ENCODE peak calls at places on chromosomes 6 and 20, in nine cellular contexts. S is body of pancreas, T is hepatocyte, G is Caco-2, Y is lower lobe of right lung, Z is fibroblast of lung, U is ovary, Q is GM23338, H is cardiac muscle cell. V is an unnamed sample.
A peak's percentile ranks its signal among the peaks of the same experiment; 100 is the strongest.

GRCh38 chr20:19048898-19049889 is 163.2 kb upstream of the SLC24A3 start:
- DNase-seq in S (no peak), T (no peak), G (no peak), Y (no peak), Z (no peak), U (no peak), Q (no peak), H (no peak), V (no peak)

GRCh38 chr20:60266184-60266823 is 308.1 kb downstream of the CDH26 start:
- DNase-seq in S (no peak), T (no peak), G (no peak), Y (no peak), Z (no peak), U (no peak), Q (no peak), H (no peak), V (no peak)

GRCh38 chr6:114541794-114542193 is 199.0 kb upstream of the HS3ST5 start:
- DNase-seq in S (no peak), T (no peak), G (no peak), Y (no peak), Z (no peak), U (peak; percentile 9), Q (no peak), H (no peak), V (no peak)

GRCh38 chr6:43276180-43277082 is 21.6 kb upstream of the SLC22A7 start:
- DNase-seq in S (no peak), T (peak; percentile 61), G (no peak), Y (no peak), Z (peak; percentile 16), U (no peak), Q (peak; percentile 64), H (peak; percentile 39), V (peak; percentile 71)

GRCh38 chr6:12348530-12349511 is 58.7 kb downstream of the EDN1 start:
- DNase-seq in S (no peak), T (peak; percentile 79), G (peak; percentile 73), Y (peak; percentile 60), Z (peak; percentile 33), U (no peak), Q (no peak), H (peak; percentile 83), V (no peak)

GRCh38 chr6:10146723-10147451 is 268.0 kb downstream of the TFAP2A start:
- DNase-seq in S (no peak), T (peak; percentile 35), G (peak; percentile 18), Y (no peak), Z (peak; percentile 24), U (no peak), Q (peak; percentile 84), H (peak; percentile 47), V (no peak)

GRCh38 chr6:101294051-101294638 is 99.4 kb upstream of the GRIK2 start:
- DNase-seq in S (no peak), T (no peak), G (no peak), Y (no peak), Z (no peak), U (no peak), Q (no peak), H (no peak), V (no peak)

GRCh38 chr6:52691718-52692117 is 20.8 kb downstream of the TMEM14A start:
- DNase-seq in S (no peak), T (no peak), G (no peak), Y (no peak), Z (peak; percentile 15), U (no peak), Q (no peak), H (peak; percentile 14), V (no peak)

GRCh38 chr6:20707870-20708269 is 173.6 kb downstream of the CDKAL1 start:
- DNase-seq in S (no peak), T (no peak), G (no peak), Y (no peak), Z (no peak), U (no peak), Q (no peak), H (no peak), V (no peak)
- H3K4me1 ChIP-seq in S (peaks cover 16% of the 10 kb centered on the region), T (no peaks in the 10 kb centered on the region), G (peaks cover 27% of the 10 kb centered on the region), Y (no peaks in the 10 kb centered on the region), Z (no peaks in the 10 kb centered on the region), U (no peaks in the 10 kb centered on the region), Q (peaks cover 9% of the 10 kb centered on the region), H (no peaks in the 10 kb centered on the region), V (no peaks in the 10 kb centered on the region)

GRCh38 chr6:78611886-78612480 is 255.4 kb upstream of the IRAK1BP1 start:
- DNase-seq in S (no peak), T (no peak), G (no peak), Y (no peak), Z (peak; percentile 24), U (no peak), Q (peak; percentile 77), H (peak; percentile 44), V (no peak)
- TF ChIP-seq CTCF in S (peak; percentile 55), T (peak; percentile 54), G (peak; percentile 64), Y (peak; percentile 38), Z (peak; percentile 55), U (no peak), Q (peak; percentile 77), H (peak; percentile 64), V (peak; percentile 46)

GRCh38 chr6:35048631-35049083 is 92.5 kb downstream of the TCP11 start:
- DNase-seq in S (no peak), T (peak; percentile 50), G (no peak), Y (no peak), Z (peak; percentile 95), U (peak; percentile 41), Q (peak; percentile 56), H (peak; percentile 86), V (no peak)
- H3K4me1 ChIP-seq in S (peaks cover 45% of the 10 kb centered on the region), T (peaks cover 86% of the 10 kb centered on the region), G (peaks cover 11% of the 10 kb centered on the region), Y (peaks cover 86% of the 10 kb centered on the region), Z (peaks cover 40% of the 10 kb centered on the region), U (peaks cover 35% of the 10 kb centered on the region), Q (peaks cover 54% of the 10 kb centered on the region), H (peaks cover 40% of the 10 kb centered on the region), V (peaks cover 20% of the 10 kb centered on the region)

GRCh38 chr6:16898640-16899428 is 137.6 kb upstream of the ATXN1 start:
- DNase-seq in S (no peak), T (no peak), G (no peak), Y (no peak), Z (no peak), U (no peak), Q (no peak), H (no peak), V (no peak)
- TF ChIP-seq CTCF in S (no peak), T (no peak), G (no peak), Y (no peak), Z (no peak), U (no peak), Q (no peak), H (no peak), V (no peak)

DNA sequence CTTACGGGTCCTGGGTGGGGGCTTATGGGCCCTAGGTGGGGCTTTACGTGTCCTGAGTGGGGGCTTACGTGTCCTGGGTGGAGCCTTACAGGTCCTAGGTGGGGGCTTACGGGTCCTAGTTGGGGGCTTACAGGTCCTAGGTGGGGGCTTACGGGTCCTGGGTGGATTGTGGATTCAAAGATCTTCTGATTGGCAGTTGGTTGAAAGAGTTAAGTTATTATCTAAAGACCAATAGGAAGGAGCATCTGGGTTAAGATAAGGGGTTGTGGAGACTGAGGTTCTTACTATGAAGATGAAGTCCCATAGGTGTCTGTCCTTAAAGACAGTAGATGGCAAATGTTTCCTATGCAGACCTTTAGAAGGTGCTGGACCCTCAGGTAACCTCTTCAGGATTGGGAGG is 8.4 kb upstream of the BIRC7 start:
- DNase-seq in S (no peak), T (no peak), G (no peak), Y (no peak), Z (no peak), U (no peak), Q (no peak), H (no peak), V (no peak)
- H3K4me1 ChIP-seq in S (peaks cover 8% of the 10 kb centered on the region), T (peaks cover 11% of the 10 kb centered on the region), G (peaks cover 32% of the 10 kb centered on the region), Y (no peaks in the 10 kb centered on the region), Z (peaks cover 11% of the 10 kb centered on the region), U (no peaks in the 10 kb centered on the region), Q (peaks cover 29% of the 10 kb centered on the region), H (no peaks in the 10 kb centered on the region), V (no peaks in the 10 kb centered on the region)

GRCh38 chr6:127550403-127550802 is 26.6 kb upstream of the C6orf58 start:
- DNase-seq in S (no peak), T (no peak), G (no peak), Y (no peak), Z (peak; percentile 59), U (no peak), Q (no peak), H (peak; percentile 25), V (no peak)

GRCh38 chr6:127554435-127555006 is 22.5 kb upstream of the C6orf58 start:
- DNase-seq in S (peak; percentile 31), T (peak; percentile 12), G (peak; percentile 24), Y (no peak), Z (peak; percentile 52), U (no peak), Q (peak; percentile 75), H (peak; percentile 59), V (no peak)
- TF ChIP-seq CTCF in S (peak; percentile 40), T (peak; percentile 51), G (peak; percentile 22), Y (peak; percentile 19), Z (peak; percentile 58), U (no peak), Q (peak; percentile 81), H (peak; percentile 61), V (peak; percentile 49)

DNA sequence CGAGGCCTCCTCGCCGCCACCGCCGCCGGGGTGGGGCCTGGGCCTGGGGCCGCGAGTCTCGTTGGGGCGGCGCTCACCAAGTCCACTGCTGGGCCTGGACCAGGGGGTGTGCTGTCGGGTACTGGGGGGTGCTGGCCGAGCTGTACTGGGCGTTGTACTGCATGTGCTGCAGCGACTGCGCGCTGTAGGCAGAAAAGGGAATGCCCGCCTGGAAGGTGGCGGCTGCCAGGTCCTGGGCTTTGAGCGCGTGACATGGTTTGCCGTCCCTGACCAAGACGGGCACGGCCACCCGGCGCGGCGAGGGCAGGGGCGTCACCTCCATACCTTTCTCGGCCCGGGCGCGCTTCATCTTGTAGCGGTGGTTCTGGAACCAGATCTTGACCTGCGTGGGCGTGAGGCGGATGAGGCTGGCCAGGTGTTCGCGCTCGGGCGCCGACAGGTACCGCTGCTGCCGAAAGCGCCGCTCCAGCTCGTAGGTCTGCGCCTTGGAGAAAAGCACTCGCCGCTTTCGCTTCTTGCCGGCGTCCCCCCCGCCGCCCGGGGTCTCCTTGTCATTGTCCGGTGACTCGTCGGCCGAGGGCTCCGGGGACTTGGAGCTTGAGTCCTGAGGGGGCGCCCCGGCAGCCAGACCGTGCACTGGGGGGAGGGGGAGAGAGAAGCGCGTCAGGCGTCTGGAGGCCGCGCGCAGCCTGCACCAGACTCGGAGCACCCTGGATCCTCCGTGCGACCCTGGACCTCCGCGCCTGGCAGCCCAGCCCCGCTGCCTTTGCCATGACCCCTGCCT is 1.8 kb downstream of the NKX2-2 start:
- DNase-seq in S (no peak), T (no peak), G (no peak), Y (peak; percentile 45), Z (no peak), U (no peak), Q (peak; percentile 71), H (no peak), V (no peak)
- H3K4me1 ChIP-seq in S (peaks cover 35% of the 10 kb centered on the region), T (peaks cover 22% of the 10 kb centered on the region), G (no peaks in the 10 kb centered on the region), Y (peaks cover 52% of the 10 kb centered on the region), Z (no peaks in the 10 kb centered on the region), U (peaks cover 10% of the 10 kb centered on the region), Q (peaks cover 68% of the 10 kb centered on the region), H (peaks cover 3% of the 10 kb centered on the region), V (peaks cover 21% of the 10 kb centered on the region)

GRCh38 chr6:78835817-78836216 is 31.5 kb upstream of the IRAK1BP1 start:
- DNase-seq in S (no peak), T (no peak), G (no peak), Y (no peak), Z (no peak), U (no peak), Q (no peak), H (peak; percentile 33), V (no peak)
- TF ChIP-seq CTCF in S (no peak), T (peak; percentile 40), G (no peak), Y (no peak), Z (no peak), U (no peak), Q (no peak), H (peak; percentile 8), V (peak; percentile 31)